ENCODE peak calls at places on chromosomes 11 and 22, in four cellular contexts. R is AG04450, O is pancreas, D is OCI-LY7. Q is an unnamed sample.
A peak's percentile ranks its signal among the peaks of the same experiment; 100 is the strongest.

GRCh38 chr11:10581481-10582019 is 13.1 kb upstream of the LYVE1 start:
- DNase-seq in R (no peak), O (no peak), D (no peak), Q (peak; percentile 88)

GRCh38 chr22:38267086-38267485 is 5.7 kb downstream of the TMEM184B start:
- DNase-seq in R (no peak), O (no peak), D (no peak), Q (peak; percentile 72)

GRCh38 chr22:27879923-27880322 is 39.1 kb downstream of the PITPNB start:
- DNase-seq in R (no peak), O (no peak), D (peak; percentile 53), Q (peak; percentile 37)

GRCh38 chr11:121282376-121282775 is 10.2 kb upstream of the SC5D start:
- DNase-seq in R (no peak), O (no peak), D (no peak), Q (no peak)

GRCh38 chr11:30889116-30889765 is 303.1 kb upstream of the MPPED2 start:
- DNase-seq in R (no peak), O (no peak), D (no peak), Q (no peak)

GRCh38 chr11:9250139-9250582 is 15.0 kb downstream of the DENND5A start:
- DNase-seq in R (no peak), O (no peak), D (no peak), Q (no peak)

GRCh38 chr11:104898685-104899013 is 389 bp upstream of the CASP12 start:
- DNase-seq in R (no peak), O (no peak), D (no peak), Q (no peak)

GRCh38 chr11:115083129-115083823 is 404.9 kb downstream of the NXPE2 start:
- DNase-seq in R (no peak), O (no peak), D (no peak), Q (no peak)

GRCh38 chr11:88390254-88390653 is 52.7 kb upstream of the CTSC start:
- DNase-seq in R (no peak), O (no peak), D (no peak), Q (no peak)
- H3K9me3 ChIP-seq in R (no peaks in the 10 kb centered on the region), O (no peaks in the 10 kb centered on the region), D (no peaks in the 10 kb centered on the region), Q (no peaks in the 10 kb centered on the region)

GRCh38 chr11:117824571-117825537 is at the start of gene FXYD2:
- DNase-seq in R (no peak), O (peak; percentile 59), D (no peak), Q (peak; percentile 56)

GRCh38 chr11:117826832-117827231 is 2.3 kb upstream of the FXYD2 start:
- DNase-seq in R (no peak), O (peak; percentile 39), D (no peak), Q (no peak)

GRCh38 chr11:117825538-117826359 is 1.2 kb upstream of the FXYD2 start:
- DNase-seq in R (no peak), O (peak; percentile 49), D (no peak), Q (no peak)

GRCh38 chr11:117827521-117828511 is 3.3 kb upstream of the FXYD2 start:
- DNase-seq in R (no peak), O (peak; percentile 61), D (no peak), Q (peak; percentile 42)

DNA sequence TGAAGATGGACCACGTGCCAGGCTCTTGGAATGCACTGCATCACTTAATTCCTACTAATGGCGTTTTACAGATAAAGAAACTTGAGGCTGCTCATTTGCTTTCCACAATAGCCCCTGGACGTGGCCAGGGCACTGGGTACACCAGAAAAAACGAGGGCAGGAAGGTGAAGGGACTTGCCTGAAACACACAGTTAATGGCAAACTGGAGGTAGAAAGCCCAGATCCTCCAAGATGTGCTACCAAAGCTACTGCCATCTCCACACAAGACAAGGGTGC is 1.8 kb upstream of the FXYD2 start:
- DNase-seq in R (no peak), O (peak; percentile 26), D (no peak), Q (no peak)
- H3K4me3 ChIP-seq in R (no peak overlapping the region), O (no peak overlapping the region), D (no peak overlapping the region), Q (no peak overlapping the region)

GRCh38 chr11:94602430-94603372 is 35.5 kb downstream of the PIWIL4 start:
- DNase-seq in R (peak; percentile 81), O (peak; percentile 76), D (peak; percentile 75), Q (peak; percentile 77)

GRCh38 chr11:94599510-94599909 is 32.3 kb downstream of the PIWIL4 start:
- DNase-seq in R (no peak), O (no peak), D (no peak), Q (no peak)

GRCh38 chr11:94595061-94595460 is 27.9 kb downstream of the PIWIL4 start:
- DNase-seq in R (no peak), O (no peak), D (peak; percentile 59), Q (no peak)

GRCh38 chr11:94593030-94593429 is 25.9 kb downstream of the PIWIL4 start:
- DNase-seq in R (no peak), O (no peak), D (no peak), Q (no peak)

GRCh38 chr11:94597896-94598295 is 30.7 kb downstream of the PIWIL4 start:
- DNase-seq in R (no peak), O (no peak), D (peak; percentile 22), Q (no peak)
- TF ChIP-seq CTCF in R (no peak), O (no peak), D (peak; percentile 62), Q (no peak)

DNA sequence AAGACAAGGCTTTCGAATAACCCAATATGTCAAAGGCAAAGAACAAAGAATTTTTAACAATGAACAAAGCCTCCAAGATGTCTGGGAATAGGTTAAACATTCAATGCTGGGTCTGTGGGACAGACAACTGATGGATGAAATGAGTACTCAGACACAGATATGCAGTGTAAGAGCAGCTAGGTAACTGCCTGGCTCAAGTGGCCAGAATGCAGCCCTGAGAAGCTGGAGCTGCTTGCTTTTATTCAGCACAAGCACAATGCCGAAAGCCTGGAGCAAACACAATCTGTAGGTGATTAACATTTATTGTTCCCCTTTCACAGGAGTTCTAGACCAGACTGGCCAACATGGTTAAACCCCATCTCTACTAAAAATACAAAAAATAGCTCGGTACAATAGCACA is 24.0 kb downstream of the GLYAT start:
- DNase-seq in R (no peak), O (no peak), D (no peak), Q (no peak)
- H3K9me3 ChIP-seq in R (no peaks in the 10 kb centered on the region), O (no peaks in the 10 kb centered on the region), D (peaks cover 4% of the 10 kb centered on the region), Q (no peaks in the 10 kb centered on the region)

GRCh38 chr11:128906185-128907065 is 15.3 kb downstream of the KCNJ5 start:
- DNase-seq in R (no peak), O (no peak), D (no peak), Q (no peak)
- H3K4me3 ChIP-seq in R (no peak overlapping the region), O (no peak overlapping the region), D (no peak overlapping the region), Q (no peak overlapping the region)

DNA sequence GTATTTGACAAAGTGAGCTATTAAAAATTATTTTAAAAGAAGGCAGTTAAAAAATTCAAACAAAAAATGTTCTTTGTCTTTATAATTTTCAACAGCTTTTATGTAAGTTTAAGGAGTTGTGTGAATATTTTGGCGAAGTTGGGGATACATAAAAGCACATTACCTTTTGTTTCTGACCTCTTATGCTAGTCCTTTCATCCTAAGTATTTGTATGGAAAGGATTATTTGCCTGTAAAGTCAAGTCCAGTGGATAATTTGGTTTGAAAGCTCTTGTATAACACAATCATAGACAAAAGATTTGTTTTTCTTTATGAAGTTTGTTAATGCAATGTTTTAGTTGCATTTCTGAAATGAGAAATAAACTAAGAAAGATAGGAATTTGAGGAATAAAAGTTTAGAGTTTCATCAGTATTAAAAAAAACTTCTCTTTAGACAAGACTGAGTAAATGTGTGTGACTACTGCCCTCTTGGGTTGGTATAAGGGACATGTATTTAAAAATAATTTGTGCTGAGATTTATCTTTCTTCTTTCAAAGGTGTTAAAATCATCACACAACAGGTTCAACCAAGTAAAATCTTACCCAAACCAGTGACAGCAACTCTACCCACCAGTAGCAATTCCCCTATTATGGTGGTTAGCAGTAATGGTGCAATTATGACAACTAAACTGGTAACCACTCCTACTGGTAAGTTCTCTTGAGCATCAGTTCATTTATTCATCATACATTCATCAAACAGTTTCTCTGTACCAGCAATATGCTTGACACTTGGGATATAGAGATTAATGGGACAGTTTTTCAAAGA is 68.2 kb downstream of the EMSY start:
- DNase-seq in R (peak; percentile 18), O (no peak), D (peak; percentile 32), Q (no peak)
- TF ChIP-seq CTCF in R (peak; percentile 52), O (no peak), D (peak; percentile 80), Q (peak; percentile 40)

GRCh38 chr11:94276943-94277342 is 27.4 kb upstream of the IZUMO1R start:
- DNase-seq in R (no peak), O (no peak), D (no peak), Q (no peak)
- H3K9me3 ChIP-seq in R (no peaks in the 10 kb centered on the region), O (no peaks in the 10 kb centered on the region), D (no peaks in the 10 kb centered on the region), Q (no peaks in the 10 kb centered on the region)

GRCh38 chr22:44409211-44409648 is 88.8 kb downstream of the RTL6 start:
- DNase-seq in R (no peak), O (peak; percentile 43), D (no peak), Q (no peak)

GRCh38 chr22:44409691-44410316 is 88.2 kb downstream of the RTL6 start:
- DNase-seq in R (no peak), O (peak; percentile 25), D (no peak), Q (no peak)

GRCh38 chr22:44412136-44412731 is 85.8 kb downstream of the RTL6 start:
- DNase-seq in R (no peak), O (peak; percentile 50), D (no peak), Q (no peak)

GRCh38 chr22:44411226-44412135 is 86.6 kb downstream of the RTL6 start:
- DNase-seq in R (no peak), O (peak; percentile 48), D (no peak), Q (no peak)

GRCh38 chr22:44410396-44411056 is 87.5 kb downstream of the RTL6 start:
- DNase-seq in R (no peak), O (peak; percentile 54), D (no peak), Q (no peak)
- H3K4me3 ChIP-seq in R (no peak overlapping the region), O (no peak overlapping the region), D (no peak overlapping the region), Q (no peak overlapping the region)

GRCh38 chr22:41688365-41689211 is at the start of gene SNU13:
- DNase-seq in R (peak; percentile 73), O (peak; percentile 93), D (peak; percentile 97), Q (peak; percentile 97)
- TF ChIP-seq CTCF in R (no peak), O (peak; percentile 7), D (no peak), Q (no peak)

GRCh38 chr22:47458348-47458747 is 695.9 kb downstream of the TBC1D22A start:
- DNase-seq in R (no peak), O (no peak), D (no peak), Q (no peak)
- H3K9me3 ChIP-seq in R (peaks cover 28% of the 10 kb centered on the region), O (no peaks in the 10 kb centered on the region), D (peaks cover 8% of the 10 kb centered on the region), Q (no peaks in the 10 kb centered on the region)

Q was measured in adrenal gland.